ENCODE peak calls at places on chromosome 9, in five cellular contexts. O is IMR-90, I is HepG2, Y is K562, E is H1. L is an unnamed sample.

GRCh38 chr9:130382636-130383349 is 62.0 kb upstream of the ASS1 start:
- DNase-seq in Y (no peak), O (no peak), E (no peak), I (no peak), L (no peak)

GRCh38 chr9:128034821-128035764 is 32.0 kb downstream of the NAIF1 start:
- DNase-seq in E (peak), Y (peak), I (peak), O (peak), L (peak)

GRCh38 chr9:128733256-128733655 is 9.3 kb upstream of the ZDHHC12 start:
- DNase-seq in O (peak), I (peak), E (peak), Y (peak), L (peak)

GRCh38 chr9:28866951-28867350 is 1293.7 kb upstream of the C9orf72 start:
- DNase-seq in O (no peak), E (no peak), Y (no peak), I (no peak), L (no peak)

GRCh38 chr9:61667559-61668121 is 477.8 kb downstream of the SPATA31A7 start:
- DNase-seq in Y (no peak), I (no peak), O (no peak), E (no peak), L (no peak)

GRCh38 chr9:133484671-133485437 is 6.0 kb upstream of the SLC2A6 start:
- DNase-seq in Y (peak), I (no peak), E (no peak), O (no peak), L (no peak)

GRCh38 chr9:93270976-93271375 is 87.0 kb downstream of the WNK2 start:
- DNase-seq in Y (no peak), I (no peak), E (no peak), O (no peak), L (no peak)

GRCh38 chr9:94676446-94677148 is 37.3 kb upstream of the FBP1 start:
- DNase-seq in Y (no peak), O (no peak), I (no peak), E (no peak), L (no peak)

GRCh38 chr9:6715755-6716643 is 41.8 kb upstream of the KDM4C start:
- DNase-seq in Y (no peak), O (no peak), E (no peak), I (peak), L (peak)

GRCh38 chr9:133874061-133874638 is 118.0 kb downstream of the VAV2 start:
- DNase-seq in E (no peak), I (no peak), O (peak), Y (no peak), L (peak)

GRCh38 chr9:120761011-120761410 is 32.2 kb downstream of the FBXW2 start:
- DNase-seq in O (no peak), Y (no peak), E (no peak), I (no peak), L (no peak)

GRCh38 chr9:111413996-111414395 is 70.2 kb downstream of the ECPAS start:
- DNase-seq in O (no peak), Y (no peak), I (no peak), E (no peak), L (no peak)

GRCh38 chr9:109453210-109453842 is 44.8 kb downstream of the PTPN3 start:
- DNase-seq in O (peak), I (no peak), E (no peak), Y (no peak), L (peak)

GRCh38 chr9:33737811-33738606 is 57.4 kb upstream of the PRSS3 start:
- DNase-seq in I (peak), E (no peak), Y (peak), O (peak), L (peak)

GRCh38 chr9:26264709-26265601 is 586.7 kb upstream of the TUSC1 start:
- DNase-seq in O (peak), I (no peak), E (no peak), Y (no peak), L (no peak)

GRCh38 chr9:5890641-5891040 is at the start of gene MLANA:
- DNase-seq in E (no peak), I (no peak), O (no peak), Y (no peak), L (no peak)

GRCh38 chr9:89597711-89598707 is 6.8 kb upstream of the GADD45G start:
- DNase-seq in E (no peak), Y (peak), I (peak), O (peak), L (peak)

GRCh38 chr9:72151099-72151498 is 1.9 kb downstream of the GDA start:
- DNase-seq in Y (no peak), E (no peak), I (no peak), O (no peak), L (no peak)

GRCh38 chr9:114033397-114034103 is 44.5 kb downstream of the AMBP start:
- DNase-seq in Y (peak), O (no peak), E (no peak), I (peak), L (peak)

GRCh38 chr9:2066312-2067273 is 51.4 kb downstream of the SMARCA2 start:
- DNase-seq in O (peak), I (peak), E (no peak), Y (no peak), L (no peak)

GRCh38 chr9:134358026-134358967 is 32.0 kb downstream of the RXRA start:
- DNase-seq in E (no peak), I (no peak), O (peak), Y (no peak), L (no peak)

GRCh38 chr9:89593776-89594427 is 10.9 kb upstream of the GADD45G start:
- DNase-seq in O (peak), Y (peak), E (no peak), I (peak), L (peak)

GRCh38 chr9:126965077-126965476 is 50.5 kb downstream of the RALGPS1 start:
- DNase-seq in I (no peak), Y (no peak), O (no peak), E (no peak), L (no peak)

GRCh38 chr9:98158071-98158791 is 34.2 kb downstream of the CORO2A start:
- DNase-seq in I (peak), E (no peak), Y (no peak), O (no peak), L (peak)

GRCh38 chr9:101706261-101706798 is 32.1 kb downstream of the GRIN3A start:
- DNase-seq in Y (no peak), E (no peak), I (no peak), O (no peak), L (no peak)

GRCh38 chr9:88658311-88658822 is 123.4 kb downstream of the NXNL2 start:
- DNase-seq in E (no peak), I (no peak), Y (no peak), O (no peak), L (peak)

GRCh38 chr9:130345993-130346385 is 80.4 kb downstream of the HMCN2 start:
- DNase-seq in E (no peak), O (no peak), I (no peak), Y (no peak), L (no peak)

GRCh38 chr9:96135071-96135825 is 166.7 kb downstream of the HSD17B3 start:
- DNase-seq in Y (no peak), I (no peak), E (no peak), O (peak), L (no peak)

GRCh38 chr9:591292-591691 is 250.2 kb upstream of the DMRT1 start:
- DNase-seq in E (no peak), I (no peak), O (no peak), Y (no peak), L (peak)

GRCh38 chr9:92652461-92652860 is 17.5 kb downstream of the IPPK start:
- DNase-seq in I (no peak), E (no peak), Y (no peak), O (no peak), L (no peak)

GRCh38 chr9:2087500-2088313 is 72.6 kb downstream of the SMARCA2 start:
- DNase-seq in E (no peak), O (peak), I (peak), Y (peak), L (peak)

GRCh38 chr9:132160802-132161742 is 786 bp upstream of the NTNG2 start:
- DNase-seq in I (no peak), O (peak), Y (no peak), E (no peak), L (peak)

GRCh38 chr9:132487351-132487791 is 77.4 kb downstream of the CFAP77 start:
- DNase-seq in E (no peak), Y (no peak), O (no peak), I (no peak), L (no peak)

GRCh38 chr9:36959681-36960574 is 74.1 kb downstream of the PAX5 start:
- DNase-seq in E (no peak), O (no peak), Y (no peak), I (no peak), L (no peak)

GRCh38 chr9:34197756-34198711 is 19.2 kb downstream of the UBAP1 start:
- DNase-seq in I (no peak), Y (no peak), O (no peak), E (no peak), L (peak)

GRCh38 chr9:137276757-137277328 is 683 bp upstream of the TOR4A start:
- DNase-seq in O (peak), E (no peak), I (peak), Y (peak), L (peak)
- TF ChIP-seq MAFK in O (no peak), E (no peak), I (no peak), Y (no peak), L (no peak)

GRCh38 chr9:77456829-77457437 is 191.2 kb downstream of the GNA14 start:
- DNase-seq in Y (peak), E (peak), O (peak), I (peak), L (peak)
- TF ChIP-seq MAFK in Y (no peak), E (no peak), O (no peak), I (no peak), L (no peak)

DNA sequence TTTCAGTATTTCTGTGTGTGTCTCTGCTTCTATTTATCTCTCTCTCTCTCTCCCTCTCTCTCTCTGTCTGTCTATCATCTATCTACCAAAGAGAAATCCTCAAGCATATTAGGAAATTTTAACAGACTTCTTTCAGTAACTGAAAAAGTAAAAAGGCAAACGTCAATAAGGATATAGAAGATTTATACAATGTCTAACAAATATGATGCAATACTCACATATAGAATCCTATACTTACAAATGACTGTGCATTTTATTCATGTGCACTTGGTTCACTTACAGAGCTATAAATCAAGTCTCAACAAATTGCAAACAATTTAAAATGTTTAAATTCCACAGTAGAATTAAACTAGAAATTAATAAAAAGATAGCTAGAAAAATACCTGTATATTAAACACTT is 289.0 kb downstream of the PSAT1 start:
- DNase-seq in E (no peak), Y (no peak), I (no peak), O (no peak), L (no peak)
- TF ChIP-seq MAFK in E (no peak), Y (no peak), I (no peak), O (no peak), L (no peak)

GRCh38 chr9:32359452-32359851 is 25.0 kb upstream of the ACO1 start:
- DNase-seq in O (no peak), E (no peak), Y (no peak), I (no peak), L (no peak)

GRCh38 chr9:32360983-32361673 is 23.3 kb upstream of the ACO1 start:
- DNase-seq in Y (no peak), I (no peak), O (no peak), E (no peak), L (no peak)
- TF ChIP-seq MAFK in Y (no peak), I (no peak), O (no peak), E (no peak), L (no peak)

GRCh38 chr9:18256574-18256973 is 217.4 kb upstream of the ADAMTSL1 start:
- DNase-seq in O (peak), I (no peak), E (no peak), Y (no peak), L (no peak)
- TF ChIP-seq MAFK in O (no peak), I (no peak), E (no peak), Y (no peak), L (no peak)